ENCODE peak calls at places on chromosomes 2 and 18, in four cellular contexts. R is IMR-90, E is fibroblast of mammary gland, B is fibroblast of villous mesenchyme. O is an unnamed sample.

GRCh38 chr2:238864207-238865014 is 16.5 kb downstream of the TWIST2 start:
- DNase-seq in B (peak), E (peak), R (peak), O (peak)

GRCh38 chr2:20141056-20141762 is 83.7 kb downstream of the SDC1 start:
- DNase-seq in R (peak), B (peak), E (peak), O (peak)

GRCh38 chr2:229996320-229996719 is 72.4 kb downstream of the SLC16A14 start:
- DNase-seq in R (no peak), E (peak), B (peak), O (no peak)

GRCh38 chr2:15945909-15946705 is 5.8 kb downstream of the MYCN start:
- DNase-seq in R (no peak), E (no peak), B (no peak), O (no peak)

GRCh38 chr2:130338793-130339345 is 3.8 kb upstream of the IMP4 start:
- DNase-seq in B (no peak), E (no peak), R (no peak), O (no peak)

GRCh38 chr2:156666130-156666785 is 230.1 kb downstream of the GPD2 start:
- DNase-seq in E (no peak), B (no peak), R (no peak), O (no peak)

GRCh38 chr2:101609434-101609833 is 88.1 kb upstream of the MAP4K4 start:
- DNase-seq in R (no peak), E (no peak), B (no peak), O (no peak)

GRCh38 chr2:42057902-42058450 is 10.2 kb downstream of the PKDCC start:
- DNase-seq in R (no peak), E (no peak), B (no peak), O (no peak)

GRCh38 chr2:226772389-226773179 is 27.0 kb downstream of the IRS1 start:
- DNase-seq in B (peak), E (no peak), R (peak), O (no peak)

GRCh38 chr2:174697267-174697666 is 67.0 kb downstream of the CHRNA1 start:
- DNase-seq in E (peak), R (peak), B (peak), O (no peak)

GRCh38 chr2:44560352-44560751 is 198.6 kb downstream of the CAMKMT start:
- DNase-seq in R (no peak), B (no peak), E (peak), O (no peak)

GRCh38 chr2:130834091-130834922 is 2.4 kb upstream of the ARHGEF4 start:
- DNase-seq in R (peak), B (no peak), E (peak), O (no peak)

GRCh38 chr2:148501545-148501944 is 143.0 kb upstream of the EPC2 start:
- DNase-seq in E (no peak), R (no peak), B (no peak), O (no peak)

GRCh38 chr2:171244970-171245782 is 84.5 kb upstream of the TLK1 start:
- DNase-seq in E (peak), B (peak), R (peak), O (no peak)

GRCh38 chr2:158598856-158599517 is 142.2 kb downstream of the PKP4 start:
- DNase-seq in E (peak), R (peak), B (no peak), O (no peak)

GRCh38 chr2:28627722-28628480 is 123.7 kb upstream of the PPP1CB start:
- DNase-seq in E (peak), R (peak), B (peak), O (no peak)

GRCh38 chr2:234425923-234426603 is 70.8 kb downstream of the ARL4C start:
- DNase-seq in R (no peak), B (no peak), E (no peak), O (no peak)

GRCh38 chr2:76169289-76169688 is 458.6 kb upstream of the GCFC2 start:
- DNase-seq in E (no peak), B (no peak), R (no peak), O (no peak)

GRCh38 chr18:55380574-55380973 is 207.4 kb downstream of the TCF4 start:
- DNase-seq in E (no peak), R (peak), B (no peak), O (no peak)

GRCh38 chr18:79872852-79873444 is 75.2 kb downstream of the KCNG2 start:
- DNase-seq in R (no peak), B (no peak), E (no peak), O (peak)

GRCh38 chr2:9484533-9484932 is 10.2 kb downstream of the IAH1 start:
- DNase-seq in R (peak), E (peak), B (no peak), O (no peak)

DNA sequence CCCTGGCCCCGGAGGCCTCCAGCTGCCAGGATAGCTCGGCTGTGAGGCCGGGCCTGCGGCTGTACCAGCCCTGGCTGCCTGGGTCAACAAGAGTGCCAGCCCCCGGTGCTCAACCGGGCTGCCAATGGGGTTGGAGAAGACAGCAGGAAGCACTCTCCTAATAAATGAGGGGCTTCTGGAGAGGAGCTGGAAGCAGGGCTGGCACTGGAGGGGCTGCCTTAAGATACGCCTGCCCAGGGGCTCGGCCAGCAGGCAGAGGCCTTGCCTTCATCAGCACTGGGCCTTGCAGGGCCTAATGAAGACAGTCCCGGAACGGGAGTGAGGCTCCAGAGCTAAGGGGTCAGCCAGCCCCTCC is 73.6 kb downstream of the TEX51 start:
- DNase-seq in B (no peak), R (no peak), E (no peak), O (no peak)
- H3K4me3 ChIP-seq in B (no peak), R (no peak), E (no peak), O (peak)

GRCh38 chr18:75658330-75658729 is 230.8 kb upstream of the SMIM21 start:
- DNase-seq in B (no peak), R (no peak), E (no peak), O (no peak)
- H3K4me3 ChIP-seq in B (no peak), R (no peak), E (no peak), O (no peak)

DNA sequence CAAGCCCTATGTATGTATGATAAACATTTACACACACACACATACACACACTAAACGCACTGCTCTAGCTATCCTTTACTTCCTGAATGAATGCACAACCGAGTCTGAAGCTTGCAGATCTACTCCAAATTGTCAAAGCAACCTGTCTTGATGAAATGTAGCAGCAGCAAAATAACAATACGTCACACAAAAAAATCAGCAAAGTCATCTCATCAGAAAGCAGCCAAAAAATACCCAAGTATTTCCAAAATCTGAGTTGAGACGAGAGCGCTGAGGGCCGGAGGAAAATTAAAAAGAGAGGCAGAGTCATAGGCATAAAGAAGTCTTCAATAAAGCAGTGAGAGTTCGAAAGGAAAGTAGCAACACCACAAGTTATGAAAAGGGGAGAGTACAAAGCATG is 67.7 kb downstream of the ZNF521 start:
- DNase-seq in R (no peak), B (no peak), E (peak), O (no peak)
- H3K4me3 ChIP-seq in R (no peak), B (no peak), E (peak), O (no peak)

GRCh38 chr2:162074937-162075688 is 1.1 kb upstream of the DPP4 start:
- DNase-seq in R (peak), E (peak), B (no peak), O (no peak)
- H3K4me3 ChIP-seq in R (no peak), E (no peak), B (peak), O (no peak)

GRCh38 chr2:7309567-7309966 is 392.4 kb downstream of the RNF144A start:
- DNase-seq in B (no peak), R (no peak), E (no peak), O (no peak)
- H3K4me3 ChIP-seq in B (no peak), R (no peak), E (no peak), O (no peak)

GRCh38 chr2:127403460-127403859 is 14.8 kb upstream of the PROC start:
- DNase-seq in E (no peak), B (no peak), R (no peak), O (no peak)

GRCh38 chr2:127400533-127400896 is 12.7 kb upstream of the MAP3K2 start:
- DNase-seq in E (no peak), B (no peak), R (no peak), O (no peak)

GRCh38 chr2:127401757-127402695 is 14.3 kb upstream of the MAP3K2 start:
- DNase-seq in E (no peak), B (no peak), R (peak), O (no peak)

GRCh38 chr2:127398239-127398590 is 10.4 kb upstream of the MAP3K2 start:
- DNase-seq in E (peak), R (peak), B (peak), O (peak)

DNA sequence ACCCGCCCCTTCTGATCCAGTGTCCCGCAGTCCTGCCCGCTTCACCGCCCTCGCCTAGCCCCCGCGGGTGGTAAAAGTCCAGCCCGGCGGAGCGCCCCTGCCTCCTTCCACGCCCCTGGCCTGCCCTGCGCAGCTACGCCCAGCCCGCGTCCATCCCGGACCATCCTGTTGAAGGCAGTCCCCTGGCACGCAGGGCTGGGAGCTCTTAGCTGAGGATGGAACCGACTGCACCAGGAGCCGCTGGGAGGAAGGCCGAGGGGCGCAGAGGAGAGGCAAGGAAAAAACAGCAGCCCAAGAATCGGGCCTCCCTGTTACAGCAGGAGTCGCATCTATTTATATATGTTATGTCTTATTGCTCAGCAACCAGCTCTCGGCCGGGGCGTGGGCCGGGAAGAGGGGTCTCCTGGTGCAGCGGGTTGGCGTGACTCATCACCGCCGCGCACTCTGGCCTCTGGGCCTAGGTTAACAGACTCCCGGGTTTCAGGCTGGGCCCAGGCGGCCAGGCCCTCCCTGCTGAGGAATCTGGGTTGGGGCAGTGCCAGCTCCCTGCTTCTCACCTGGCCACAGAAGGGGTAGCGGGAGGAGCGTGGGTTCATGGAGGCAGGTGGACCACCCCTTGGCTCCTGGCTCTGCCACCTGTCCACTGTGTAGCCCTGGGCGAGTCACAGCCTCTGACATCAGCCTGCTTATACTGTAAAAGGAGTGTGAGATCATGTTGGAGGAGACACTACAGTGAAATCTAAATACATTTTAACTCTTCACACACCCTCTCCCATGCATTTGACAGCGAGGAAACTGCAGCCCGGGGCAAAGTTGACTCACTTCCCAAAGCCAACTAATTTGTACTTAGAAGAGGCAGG is 13.4 kb upstream of the MAP3K2 start:
- DNase-seq in R (peak), E (peak), B (peak), O (no peak)
- H3K4me3 ChIP-seq in R (no peak), E (no peak), B (no peak), O (no peak)

DNA sequence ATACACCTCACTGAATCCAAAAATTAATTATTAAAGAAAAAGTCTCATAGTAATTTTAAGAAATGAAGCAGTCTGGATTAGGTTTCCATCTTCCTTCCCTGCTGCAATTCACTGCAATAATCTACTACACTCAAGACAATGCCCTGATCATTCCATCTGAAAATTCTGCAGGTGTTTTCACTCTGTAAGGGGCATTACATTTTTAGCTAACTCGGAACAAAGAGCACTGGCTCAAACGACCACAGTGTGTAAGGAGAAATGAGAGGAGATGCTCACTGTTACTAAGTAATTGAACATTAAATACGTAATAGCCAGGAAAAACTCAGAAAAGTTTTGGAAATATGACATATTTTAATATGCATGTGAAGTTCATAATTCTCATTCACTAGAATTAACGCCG is 1.3 kb downstream of the B4GALT6 start:
- DNase-seq in B (no peak), E (no peak), R (no peak), O (no peak)
- H3K4me3 ChIP-seq in B (peak), E (no peak), R (no peak), O (no peak)

O was measured in ascending aorta.